ENCODE peak calls at places on chromosomes 12 and 14, in six cellular contexts. One of them, this sample, is unnamed.

GRCh38 chr12:4168041-4168440 is 105.5 kb upstream of the CCND2 start:
- DNase-seq in IMR-90: no peak
- DNase-seq in H9: no peak
- DNase-seq in H1: peak; percentile 47
- DNase-seq in neuronal stem cell: no peak
- DNase-seq in trophoblast cell: no peak
- DNase-seq in this sample: no peak

GRCh38 chr12:80617733-80618132 is 89.7 kb upstream of the MYF6 start:
- DNase-seq in neuronal stem cell: no peak
- DNase-seq in IMR-90: no peak
- DNase-seq in trophoblast cell: no peak
- DNase-seq in H9: no peak
- DNase-seq in H1: no peak
- DNase-seq in this sample: no peak

GRCh38 chr14:31426663-31427062 is 6.3 kb upstream of the HEATR5A start:
- DNase-seq in H1: no peak
- DNase-seq in trophoblast cell: no peak
- DNase-seq in IMR-90: no peak
- DNase-seq in H9: peak; percentile 32
- DNase-seq in neuronal stem cell: no peak
- DNase-seq in this sample: no peak

GRCh38 chr12:105485321-105485910 is 154.9 kb downstream of the C12orf75 start:
- DNase-seq in H1: no peak
- DNase-seq in neuronal stem cell: no peak
- DNase-seq in trophoblast cell: peak; percentile 92
- DNase-seq in H9: no peak
- DNase-seq in IMR-90: peak; percentile 65
- DNase-seq in this sample: peak; percentile 41

GRCh38 chr14:24032727-24033418 is 18.9 kb upstream of the CARMIL3 start:
- DNase-seq in IMR-90: peak; percentile 79
- DNase-seq in H1: no peak
- DNase-seq in neuronal stem cell: no peak
- DNase-seq in trophoblast cell: peak; percentile 72
- DNase-seq in H9: no peak
- DNase-seq in this sample: peak; percentile 61

GRCh38 chr12:118206107-118206412 is 70.1 kb downstream of the PEBP1 start:
- DNase-seq in H9: no peak
- DNase-seq in trophoblast cell: no peak
- DNase-seq in H1: no peak
- DNase-seq in IMR-90: no peak
- DNase-seq in neuronal stem cell: no peak
- DNase-seq in this sample: peak; percentile 7

GRCh38 chr14:45610303-45610702 is 357.3 kb upstream of the MIS18BP1 start:
- DNase-seq in H9: no peak
- DNase-seq in trophoblast cell: peak; percentile 21
- DNase-seq in H1: no peak
- DNase-seq in IMR-90: no peak
- DNase-seq in neuronal stem cell: peak; percentile 17
- DNase-seq in this sample: peak; percentile 52

GRCh38 chr14:93481758-93482157 is 51.0 kb downstream of the UNC79 start:
- DNase-seq in neuronal stem cell: no peak
- DNase-seq in IMR-90: no peak
- DNase-seq in trophoblast cell: no peak
- DNase-seq in H9: no peak
- DNase-seq in H1: no peak
- DNase-seq in this sample: no peak

GRCh38 chr14:75811862-75812505 is 150.9 kb downstream of the TTLL5 start:
- DNase-seq in neuronal stem cell: no peak
- DNase-seq in IMR-90: no peak
- DNase-seq in H9: no peak
- DNase-seq in H1: no peak
- DNase-seq in trophoblast cell: no peak
- DNase-seq in this sample: no peak

GRCh38 chr12:93552427-93552826 is 20.0 kb upstream of the SOCS2 start:
- DNase-seq in IMR-90: no peak
- DNase-seq in trophoblast cell: no peak
- DNase-seq in H9: no peak
- DNase-seq in neuronal stem cell: no peak
- DNase-seq in H1: no peak
- DNase-seq in this sample: no peak

GRCh38 chr12:27324452-27324999 is 8.1 kb upstream of the BMAL2 start:
- DNase-seq in trophoblast cell: no peak
- DNase-seq in H1: no peak
- DNase-seq in neuronal stem cell: no peak
- DNase-seq in IMR-90: no peak
- DNase-seq in H9: no peak
- DNase-seq in this sample: no peak

GRCh38 chr12:18907154-18907553 is 169.2 kb downstream of the CAPZA3 start:
- DNase-seq in H9: no peak
- DNase-seq in trophoblast cell: no peak
- DNase-seq in neuronal stem cell: no peak
- DNase-seq in H1: no peak
- DNase-seq in IMR-90: no peak
- DNase-seq in this sample: no peak

GRCh38 chr14:52802597-52802996 is 11.2 kb upstream of the GNPNAT1 start:
- DNase-seq in IMR-90: peak; percentile 92
- DNase-seq in neuronal stem cell: no peak
- DNase-seq in H9: no peak
- DNase-seq in H1: no peak
- DNase-seq in trophoblast cell: no peak
- DNase-seq in this sample: peak; percentile 22

GRCh38 chr14:102504302-102504950 is 5.2 kb downstream of the ANKRD9 start:
- DNase-seq in trophoblast cell: no peak
- DNase-seq in IMR-90: no peak
- DNase-seq in H1: no peak
- DNase-seq in neuronal stem cell: no peak
- DNase-seq in H9: peak; percentile 19
- DNase-seq in this sample: no peak

GRCh38 chr12:6157482-6157881 is 33.0 kb upstream of the VWF start:
- DNase-seq in H1: no peak
- DNase-seq in IMR-90: no peak
- DNase-seq in neuronal stem cell: no peak
- DNase-seq in trophoblast cell: no peak
- DNase-seq in H9: no peak
- DNase-seq in this sample: peak; percentile 23

GRCh38 chr12:124326899-124327298 is 32.0 kb downstream of the RFLNA start:
- DNase-seq in neuronal stem cell: no peak
- DNase-seq in trophoblast cell: no peak
- DNase-seq in H1: no peak
- DNase-seq in H9: no peak
- DNase-seq in IMR-90: no peak
- DNase-seq in this sample: no peak

GRCh38 chr12:118064608-118065007 is 3.6 kb upstream of the WSB2 start:
- DNase-seq in neuronal stem cell: no peak
- DNase-seq in H9: peak; percentile 51
- DNase-seq in H1: no peak
- DNase-seq in trophoblast cell: no peak
- DNase-seq in IMR-90: no peak
- DNase-seq in this sample: peak; percentile 24

GRCh38 chr12:130439250-130439649 is 101.6 kb downstream of the PIWIL1 start:
- DNase-seq in IMR-90: no peak
- DNase-seq in H9: no peak
- DNase-seq in H1: no peak
- DNase-seq in trophoblast cell: no peak
- DNase-seq in neuronal stem cell: no peak
- DNase-seq in this sample: no peak

GRCh38 chr12:57175428-57176138 is 28.2 kb upstream of the LRP1-AS start:
- DNase-seq in IMR-90: peak; percentile 71
- DNase-seq in neuronal stem cell: peak; percentile 66
- DNase-seq in trophoblast cell: peak; percentile 88
- DNase-seq in H1: peak; percentile 98
- DNase-seq in H9: peak; percentile 93
- DNase-seq in this sample: peak; percentile 71

GRCh38 chr12:124312601-124313000 is 17.7 kb downstream of the RFLNA start:
- DNase-seq in trophoblast cell: peak; percentile 38
- DNase-seq in neuronal stem cell: no peak
- DNase-seq in IMR-90: no peak
- DNase-seq in H9: no peak
- DNase-seq in H1: no peak
- DNase-seq in this sample: no peak

GRCh38 chr14:99043258-99043615 is 228.8 kb downstream of the BCL11B start:
- DNase-seq in H9: no peak
- DNase-seq in IMR-90: no peak
- DNase-seq in trophoblast cell: no peak
- DNase-seq in H1: no peak
- DNase-seq in neuronal stem cell: no peak
- DNase-seq in this sample: no peak

GRCh38 chr12:57097554-57097835 is 8.6 kb downstream of the NAB2 start:
- DNase-seq in IMR-90: no peak
- DNase-seq in H9: no peak
- DNase-seq in trophoblast cell: no peak
- DNase-seq in neuronal stem cell: no peak
- DNase-seq in H1: no peak
- DNase-seq in this sample: no peak

GRCh38 chr12:32139064-32139421 is 32.4 kb downstream of the BICD1 start:
- DNase-seq in trophoblast cell: no peak
- DNase-seq in H1: no peak
- DNase-seq in IMR-90: peak; percentile 66
- DNase-seq in H9: no peak
- DNase-seq in neuronal stem cell: no peak
- DNase-seq in this sample: peak; percentile 73

GRCh38 chr12:115370650-115371049 is 686.7 kb upstream of the TBX3 start:
- DNase-seq in IMR-90: no peak
- DNase-seq in H1: no peak
- DNase-seq in trophoblast cell: no peak
- DNase-seq in H9: no peak
- DNase-seq in neuronal stem cell: no peak
- DNase-seq in this sample: peak; percentile 9

GRCh38 chr12:100337727-100338126 is 19.1 kb upstream of the SLC17A8 start:
- DNase-seq in IMR-90: no peak
- DNase-seq in trophoblast cell: no peak
- DNase-seq in neuronal stem cell: no peak
- DNase-seq in H1: no peak
- DNase-seq in H9: no peak
- DNase-seq in this sample: no peak

GRCh38 chr12:112012775-112013600 is at the start of the genes ERP29 and TMEM116:
- DNase-seq in H1: peak; percentile 100
- DNase-seq in neuronal stem cell: peak; percentile 99
- DNase-seq in IMR-90: peak; percentile 98
- DNase-seq in trophoblast cell: peak; percentile 99
- DNase-seq in H9: peak; percentile 100
- DNase-seq in this sample: peak; percentile 98

GRCh38 chr12:58171914-58172313 is 230.5 kb downstream of the ATP23 start:
- DNase-seq in H1: no peak
- DNase-seq in H9: no peak
- DNase-seq in IMR-90: peak; percentile 39
- DNase-seq in trophoblast cell: no peak
- DNase-seq in neuronal stem cell: no peak
- DNase-seq in this sample: no peak

GRCh38 chr14:72476657-72477499 is 417.0 kb downstream of the DPF3 start:
- DNase-seq in trophoblast cell: peak; percentile 31
- DNase-seq in H1: no peak
- DNase-seq in H9: peak; percentile 33
- DNase-seq in IMR-90: peak; percentile 53
- DNase-seq in neuronal stem cell: no peak
- DNase-seq in this sample: peak; percentile 86

GRCh38 chr14:39097159-39097558 is 5.9 kb downstream of the SEC23A start:
- DNase-seq in IMR-90: peak; percentile 72
- DNase-seq in trophoblast cell: peak; percentile 88
- DNase-seq in H1: no peak
- DNase-seq in neuronal stem cell: no peak
- DNase-seq in H9: no peak
- DNase-seq in this sample: no peak

DNA sequence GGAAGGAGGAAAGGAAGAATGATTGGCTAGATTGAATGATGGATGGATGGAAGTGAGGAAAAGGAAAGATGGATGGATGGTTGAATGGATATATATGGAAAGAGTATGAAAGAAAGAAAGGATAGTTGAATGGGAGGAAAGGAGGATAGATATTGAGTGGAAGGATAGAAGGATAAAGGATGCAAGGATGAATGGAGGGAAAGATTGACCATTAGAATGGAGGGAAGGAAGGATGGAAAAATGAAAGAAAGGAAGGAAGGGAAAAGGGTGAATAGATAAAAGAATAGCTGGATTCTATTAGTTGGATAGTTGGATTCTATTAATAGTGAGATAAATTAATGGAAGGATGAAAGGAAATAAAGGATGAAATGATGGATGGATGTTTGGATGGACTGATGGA is 105.9 kb downstream of the CALM1 start:
- DNase-seq in H9: no peak
- DNase-seq in IMR-90: no peak
- DNase-seq in neuronal stem cell: no peak
- DNase-seq in trophoblast cell: no peak
- DNase-seq in H1: no peak
- DNase-seq in this sample: no peak
- H3K4me1 ChIP-seq in H9: peaks cover 5% of the 10 kb centered on the region
- H3K4me1 ChIP-seq in IMR-90: no peaks in the 10 kb centered on the region
- H3K4me1 ChIP-seq in neuronal stem cell: peaks cover 18% of the 10 kb centered on the region
- H3K4me1 ChIP-seq in trophoblast cell: peaks cover 23% of the 10 kb centered on the region
- H3K4me1 ChIP-seq in H1: peaks cover 7% of the 10 kb centered on the region
- H3K4me1 ChIP-seq in this sample: peaks cover 5% of the 10 kb centered on the region

DNA sequence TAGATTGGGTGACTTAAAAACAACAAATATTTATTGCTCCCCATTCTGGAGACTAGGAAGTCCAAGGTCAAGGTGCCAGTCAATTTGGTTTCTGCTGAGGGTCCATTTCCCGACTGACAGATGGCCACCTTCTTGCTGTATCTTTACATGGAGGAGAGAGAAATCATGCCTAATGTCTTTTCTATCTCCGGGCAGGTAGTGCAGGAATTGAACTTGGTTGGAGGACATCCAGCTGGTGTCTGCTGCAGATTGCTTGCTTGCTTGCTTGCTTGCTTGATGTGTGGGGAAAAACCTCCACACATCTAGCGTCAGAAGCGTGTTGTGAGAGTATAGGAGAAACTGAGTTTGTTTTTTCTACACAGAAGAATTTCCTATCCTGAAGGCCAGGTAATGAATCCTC is 561.4 kb downstream of the DIO2 start:
- DNase-seq in neuronal stem cell: no peak
- DNase-seq in trophoblast cell: no peak
- DNase-seq in IMR-90: no peak
- DNase-seq in H1: no peak
- DNase-seq in H9: no peak
- DNase-seq in this sample: no peak
- H4K91ac ChIP-seq in neuronal stem cell: no peak overlapping the region
- H4K91ac ChIP-seq in trophoblast cell: no peak overlapping the region
- H4K91ac ChIP-seq in IMR-90: no peak overlapping the region
- H4K91ac ChIP-seq in H1: no peak overlapping the region
- H4K91ac ChIP-seq in H9: no peak overlapping the region
- H4K91ac ChIP-seq in this sample: no peak overlapping the region

GRCh38 chr12:75591628-75592027 is 80.2 kb upstream of the KRR1 start:
- DNase-seq in H9: no peak
- DNase-seq in neuronal stem cell: no peak
- DNase-seq in trophoblast cell: no peak
- DNase-seq in IMR-90: peak; percentile 34
- DNase-seq in H1: no peak
- DNase-seq in this sample: peak; percentile 43
- H2AK5ac ChIP-seq in H9: no peak overlapping the region
- H2AK5ac ChIP-seq in neuronal stem cell: no peak overlapping the region
- H2AK5ac ChIP-seq in trophoblast cell: no peak overlapping the region
- H2AK5ac ChIP-seq in IMR-90: no peak overlapping the region
- H2AK5ac ChIP-seq in H1: no peak overlapping the region
- H2AK5ac ChIP-seq in this sample: no peak overlapping the region

DNA sequence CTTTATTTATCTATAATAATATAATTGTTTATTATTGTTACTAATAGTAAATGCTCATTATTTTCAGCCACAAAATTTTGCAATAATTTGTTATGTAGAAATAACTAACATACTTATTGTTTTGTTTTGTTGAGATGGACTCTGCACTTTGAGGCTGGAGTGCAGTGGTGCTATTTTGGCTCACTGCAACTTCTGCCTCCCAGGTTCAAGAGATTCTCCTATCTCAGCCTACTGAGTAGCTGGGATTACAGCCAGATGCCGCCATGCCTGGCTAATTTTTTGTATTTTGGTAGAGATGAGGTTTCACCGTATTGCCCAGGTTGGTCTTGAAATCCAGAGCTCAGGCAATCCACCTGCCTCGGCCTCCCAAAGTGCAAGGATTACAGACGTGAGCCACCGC is 76.6 kb upstream of the RAP1B start:
- DNase-seq in H1: no peak
- DNase-seq in trophoblast cell: no peak
- DNase-seq in IMR-90: no peak
- DNase-seq in neuronal stem cell: no peak
- DNase-seq in H9: no peak
- DNase-seq in this sample: no peak
- H3K4me1 ChIP-seq in H1: no peaks in the 10 kb centered on the region
- H3K4me1 ChIP-seq in trophoblast cell: no peaks in the 10 kb centered on the region
- H3K4me1 ChIP-seq in IMR-90: peaks cover 2% of the 10 kb centered on the region
- H3K4me1 ChIP-seq in neuronal stem cell: peaks cover 1% of the 10 kb centered on the region
- H3K4me1 ChIP-seq in H9: no peaks in the 10 kb centered on the region
- H3K4me1 ChIP-seq in this sample: peaks cover 3% of the 10 kb centered on the region